ENCODE peak calls at places on chromosome 10, in five cellular contexts. T, R, B, H and X are unnamed samples.

GRCh38 chr10:118209215-118209614 is 132.9 kb downstream of the FAM204A start:
- DNase-seq in H (no peak), R (no peak), B (no peak), T (no peak), X (no peak)

GRCh38 chr10:48316236-48316635 is 9.8 kb downstream of the MAPK8 start:
- DNase-seq in B (no peak), R (no peak), T (no peak), H (no peak), X (no peak)

GRCh38 chr10:19819419-19820033 is 3.3 kb downstream of the PLXDC2 start:
- DNase-seq in T (peak; percentile 42), R (peak; percentile 72), B (no peak), H (peak; percentile 43), X (no peak)

GRCh38 chr10:2137549-2138174 is 400.3 kb upstream of the ADARB2 start:
- DNase-seq in H (no peak), T (no peak), R (no peak), B (no peak), X (no peak)

GRCh38 chr10:68598978-68599753 is 39.0 kb downstream of the TET1 start:
- DNase-seq in B (peak; percentile 78), R (peak; percentile 85), T (peak; percentile 58), H (peak; percentile 43), X (peak; percentile 44)

GRCh38 chr10:72260588-72261322 is 13.0 kb upstream of the DDIT4 start:
- DNase-seq in B (peak; percentile 97), H (peak; percentile 62), R (peak; percentile 96), T (peak; percentile 76), X (peak; percentile 90)

GRCh38 chr10:48633381-48634197 is 28.7 kb upstream of the ARHGAP22 start:
- DNase-seq in H (no peak), R (no peak), T (no peak), B (no peak), X (no peak)

GRCh38 chr10:103854687-103855423 is 521 bp downstream of the SH3PXD2A start:
- DNase-seq in B (no peak), R (peak; percentile 37), H (peak; percentile 24), T (no peak), X (no peak)

GRCh38 chr10:51001587-51001986 is 72.7 kb upstream of the PRKG1 start:
- DNase-seq in B (no peak), H (no peak), R (peak; percentile 56), T (no peak), X (no peak)

GRCh38 chr10:124339951-124340760 is 78.6 kb downstream of the OAT start:
- DNase-seq in R (peak; percentile 74), H (peak; percentile 64), T (no peak), B (peak; percentile 84), X (no peak)

GRCh38 chr10:94225589-94225988 is 137.2 kb downstream of the NOC3L start:
- DNase-seq in H (no peak), R (no peak), T (no peak), B (no peak), X (no peak)

GRCh38 chr10:62594093-62594520 is 210.4 kb upstream of the ADO start:
- DNase-seq in R (peak; percentile 77), T (peak; percentile 63), H (peak; percentile 56), B (no peak), X (peak; percentile 85)

GRCh38 chr10:62047240-62047897 is 145.9 kb downstream of the ARID5B start:
- DNase-seq in R (no peak), T (no peak), B (no peak), H (peak; percentile 81), X (no peak)

GRCh38 chr10:48531486-48531885 is 73.4 kb downstream of the ARHGAP22 start:
- DNase-seq in R (no peak), B (no peak), H (no peak), T (no peak), X (no peak)

GRCh38 chr10:117615649-117616048 is 73.1 kb downstream of the EMX2 start:
- DNase-seq in B (no peak), R (no peak), T (no peak), H (no peak), X (no peak)

GRCh38 chr10:92239185-92239599 is 51.7 kb downstream of the CPEB3 start:
- DNase-seq in T (no peak), H (no peak), B (no peak), R (no peak), X (no peak)

GRCh38 chr10:86363184-86363832 is 3.3 kb downstream of the GRID1 start:
- DNase-seq in T (peak; percentile 59), H (no peak), B (peak; percentile 80), R (peak; percentile 27), X (no peak)

GRCh38 chr10:124296121-124296812 is 122.5 kb downstream of the OAT start:
- DNase-seq in R (peak; percentile 10), H (no peak), B (no peak), T (no peak), X (no peak)

GRCh38 chr10:34581871-34582532 is 233.1 kb downstream of the PARD3 start:
- DNase-seq in R (peak; percentile 70), T (no peak), B (no peak), H (peak; percentile 56), X (no peak)

GRCh38 chr10:17200035-17200884 is 1.2 kb downstream of the TRDMT1 start:
- DNase-seq in T (no peak), B (no peak), H (no peak), R (peak; percentile 35), X (no peak)
- H3K4me1 ChIP-seq in T (peaks cover 15% of the 10 kb centered on the region), B (peaks cover 11% of the 10 kb centered on the region), H (peaks cover 6% of the 10 kb centered on the region), R (peaks cover 33% of the 10 kb centered on the region), X (peaks cover 10% of the 10 kb centered on the region)

GRCh38 chr10:130282492-130283233 is 146.5 kb downstream of the GLRX3 start:
- DNase-seq in H (no peak), T (no peak), R (no peak), B (no peak), X (no peak)
- H3K9me3 ChIP-seq in H (peaks cover 48% of the 10 kb centered on the region), T (peaks cover 51% of the 10 kb centered on the region), R (no peaks in the 10 kb centered on the region), B (peaks cover 50% of the 10 kb centered on the region), X (peaks cover 9% of the 10 kb centered on the region)

GRCh38 chr10:17115683-17116082 is 13.9 kb downstream of the CUBN start:
- DNase-seq in R (peak; percentile 27), B (no peak), T (no peak), H (peak; percentile 51), X (no peak)
- TF ChIP-seq CTCF in R (peak; percentile 19), B (no peak), T (no peak), H (peak; percentile 19), X (no peak)

GRCh38 chr10:132638130-132638515 is 100.5 kb downstream of the INPP5A start:
- DNase-seq in T (no peak), H (no peak), B (no peak), R (no peak), X (no peak)
- H3K4me1 ChIP-seq in T (peaks cover 8% of the 10 kb centered on the region), H (peaks cover 5% of the 10 kb centered on the region), B (no peaks in the 10 kb centered on the region), R (peaks cover 13% of the 10 kb centered on the region), X (peaks cover 16% of the 10 kb centered on the region)

GRCh38 chr10:129812398-129812797 is 151.7 kb downstream of the EBF3 start:
- DNase-seq in B (no peak), H (no peak), R (no peak), T (no peak), X (no peak)
- H3K9me3 ChIP-seq in B (no peaks in the 10 kb centered on the region), H (peaks cover 41% of the 10 kb centered on the region), R (no peaks in the 10 kb centered on the region), T (no peaks in the 10 kb centered on the region), X (peaks cover 3% of the 10 kb centered on the region)

GRCh38 chr10:133441780-133442179 is 12.0 kb upstream of the SCART1 start:
- DNase-seq in T (no peak), B (peak; percentile 67), R (no peak), H (no peak), X (peak; percentile 58)

GRCh38 chr10:133440633-133441285 is 13.0 kb upstream of the SCART1 start:
- DNase-seq in B (no peak), T (no peak), R (no peak), H (no peak), X (no peak)

GRCh38 chr10:133439517-133440461 is 14.0 kb upstream of the SCART1 start:
- DNase-seq in B (no peak), T (no peak), R (no peak), H (no peak), X (no peak)

GRCh38 chr10:133442191-133442966 is 11.4 kb upstream of the SCART1 start:
- DNase-seq in B (no peak), T (no peak), R (no peak), H (no peak), X (no peak)

GRCh38 chr10:133438711-133439273 is 14.4 kb upstream of the SPRN start:
- DNase-seq in R (peak; percentile 13), B (no peak), T (no peak), H (no peak), X (no peak)
- TF ChIP-seq CTCF in R (peak; percentile 29), B (no peak), T (no peak), H (peak; percentile 30), X (no peak)

GRCh38 chr10:79193694-79194382 is 125.1 kb downstream of the ZMIZ1 start:
- DNase-seq in T (no peak), H (no peak), R (no peak), B (peak; percentile 54), X (peak; percentile 61)
- H3K4me1 ChIP-seq in T (peaks cover 28% of the 10 kb centered on the region), H (peaks cover 46% of the 10 kb centered on the region), R (peaks cover 31% of the 10 kb centered on the region), B (peaks cover 24% of the 10 kb centered on the region), X (peaks cover 51% of the 10 kb centered on the region)

DNA sequence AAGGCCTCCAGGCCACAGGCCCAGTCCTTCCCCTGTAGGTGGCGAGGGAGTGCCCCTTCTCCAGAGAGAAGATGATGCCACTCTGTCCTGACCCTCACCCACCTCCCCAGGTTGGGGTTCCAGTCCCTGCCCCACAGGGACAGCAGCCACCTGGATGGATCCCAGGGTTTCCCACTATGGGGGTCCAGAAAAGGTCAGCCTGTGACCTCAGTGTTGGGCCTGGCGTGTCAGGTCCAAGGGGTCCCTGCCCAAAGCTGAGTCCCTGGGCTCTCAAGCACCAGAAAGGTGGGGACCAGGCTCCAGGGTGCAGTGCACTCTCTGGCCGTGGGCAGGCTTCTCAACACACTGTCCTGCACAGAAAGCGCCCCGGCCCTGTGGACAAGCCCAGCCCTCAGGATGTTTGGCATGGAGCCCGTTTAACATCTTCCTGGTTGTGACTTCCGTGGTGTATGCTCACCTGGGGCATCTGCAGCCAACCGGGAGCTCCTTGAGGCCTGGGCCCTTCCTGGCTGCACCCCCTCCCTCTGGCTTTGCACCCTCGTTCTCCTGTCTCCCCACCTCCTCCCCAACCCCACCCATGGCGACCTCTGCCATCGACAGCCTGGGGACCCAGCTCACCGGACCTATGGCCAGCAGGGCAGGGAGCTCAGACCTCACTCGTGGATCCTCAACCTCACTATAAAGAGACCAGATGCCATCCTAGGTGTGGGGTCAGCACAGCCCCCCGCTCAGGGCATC is 58.3 kb upstream of the PPP2R2D start:
- DNase-seq in R (no peak), H (no peak), T (no peak), B (no peak), X (peak; percentile 56)
- H3K9me3 ChIP-seq in R (no peaks in the 10 kb centered on the region), H (peaks cover 56% of the 10 kb centered on the region), T (no peaks in the 10 kb centered on the region), B (no peaks in the 10 kb centered on the region), X (no peaks in the 10 kb centered on the region)